ENCODE peak calls at places on chromosomes 2 and 18, in four cellular contexts. One of them, this sample, is unnamed.

GRCh38 chr18:68267583-68267982 is 447.3 kb downstream of the TMX3 start:
- DNase-seq in activated CD4-positive, alpha-beta T cell treated with anti-CD3 and anti-CD28 coated beads for 24 hours: no peak
- DNase-seq in progenitor cell of endocrine pancreas: no peak
- DNase-seq in activated T-helper 1 cell treated with Interleukin-2 at 50 U/mL for 16 hours: no peak
- DNase-seq in this sample: no peak

GRCh38 chr2:109447811-109448210 is 166.0 kb downstream of the SEPTIN10 start:
- DNase-seq in progenitor cell of endocrine pancreas: no peak
- DNase-seq in activated CD4-positive, alpha-beta T cell treated with anti-CD3 and anti-CD28 coated beads for 24 hours: no peak
- DNase-seq in activated T-helper 1 cell treated with Interleukin-2 at 50 U/mL for 16 hours: no peak
- DNase-seq in this sample: no peak

GRCh38 chr18:10090668-10091067 is 176.9 kb downstream of the VAPA start:
- DNase-seq in activated CD4-positive, alpha-beta T cell treated with anti-CD3 and anti-CD28 coated beads for 24 hours: no peak
- DNase-seq in activated T-helper 1 cell treated with Interleukin-2 at 50 U/mL for 16 hours: no peak
- DNase-seq in progenitor cell of endocrine pancreas: no peak
- DNase-seq in this sample: no peak

GRCh38 chr2:236638707-236639106 is 69.1 kb downstream of the ACKR3 start:
- DNase-seq in activated T-helper 1 cell treated with Interleukin-2 at 50 U/mL for 16 hours: no peak
- DNase-seq in activated CD4-positive, alpha-beta T cell treated with anti-CD3 and anti-CD28 coated beads for 24 hours: no peak
- DNase-seq in progenitor cell of endocrine pancreas: no peak
- DNase-seq in this sample: no peak

GRCh38 chr2:162677476-162677875 is 161.1 kb downstream of the KCNH7 start:
- DNase-seq in activated CD4-positive, alpha-beta T cell treated with anti-CD3 and anti-CD28 coated beads for 24 hours: no peak
- DNase-seq in progenitor cell of endocrine pancreas: no peak
- DNase-seq in activated T-helper 1 cell treated with Interleukin-2 at 50 U/mL for 16 hours: no peak
- DNase-seq in this sample: no peak

GRCh38 chr2:186129767-186130581 is 356.1 kb upstream of the ZC3H15 start:
- DNase-seq in activated T-helper 1 cell treated with Interleukin-2 at 50 U/mL for 16 hours: no peak
- DNase-seq in progenitor cell of endocrine pancreas: no peak
- DNase-seq in activated CD4-positive, alpha-beta T cell treated with anti-CD3 and anti-CD28 coated beads for 24 hours: no peak
- DNase-seq in this sample: no peak

GRCh38 chr2:150663143-150663542 is 175.7 kb upstream of the RND3 start:
- DNase-seq in activated CD4-positive, alpha-beta T cell treated with anti-CD3 and anti-CD28 coated beads for 24 hours: no peak
- DNase-seq in activated T-helper 1 cell treated with Interleukin-2 at 50 U/mL for 16 hours: no peak
- DNase-seq in progenitor cell of endocrine pancreas: no peak
- DNase-seq in this sample: no peak

GRCh38 chr18:70082430-70082829 is 123.1 kb downstream of the RTTN start:
- DNase-seq in progenitor cell of endocrine pancreas: no peak
- DNase-seq in activated T-helper 1 cell treated with Interleukin-2 at 50 U/mL for 16 hours: no peak
- DNase-seq in activated CD4-positive, alpha-beta T cell treated with anti-CD3 and anti-CD28 coated beads for 24 hours: no peak
- DNase-seq in this sample: no peak

GRCh38 chr2:120869036-120869435 is 133.4 kb downstream of the GLI2 start:
- DNase-seq in activated T-helper 1 cell treated with Interleukin-2 at 50 U/mL for 16 hours: no peak
- DNase-seq in activated CD4-positive, alpha-beta T cell treated with anti-CD3 and anti-CD28 coated beads for 24 hours: no peak
- DNase-seq in progenitor cell of endocrine pancreas: no peak
- DNase-seq in this sample: no peak

GRCh38 chr2:196077821-196078220 is 9.2 kb upstream of the DNAH7 start:
- DNase-seq in activated CD4-positive, alpha-beta T cell treated with anti-CD3 and anti-CD28 coated beads for 24 hours: no peak
- DNase-seq in progenitor cell of endocrine pancreas: no peak
- DNase-seq in activated T-helper 1 cell treated with Interleukin-2 at 50 U/mL for 16 hours: no peak
- DNase-seq in this sample: no peak

GRCh38 chr2:101357386-101357785 is 29.9 kb downstream of the CREG2 start:
- DNase-seq in activated T-helper 1 cell treated with Interleukin-2 at 50 U/mL for 16 hours: no peak
- DNase-seq in activated CD4-positive, alpha-beta T cell treated with anti-CD3 and anti-CD28 coated beads for 24 hours: no peak
- DNase-seq in progenitor cell of endocrine pancreas: no peak
- DNase-seq in this sample: no peak

GRCh38 chr2:231648579-231649174 is 56.0 kb downstream of the TEX44 start:
- DNase-seq in activated CD4-positive, alpha-beta T cell treated with anti-CD3 and anti-CD28 coated beads for 24 hours: peak; percentile 45
- DNase-seq in activated T-helper 1 cell treated with Interleukin-2 at 50 U/mL for 16 hours: peak; percentile 27
- DNase-seq in progenitor cell of endocrine pancreas: peak; percentile 54
- DNase-seq in this sample: no peak

GRCh38 chr2:104850322-104851184 is 3.4 kb upstream of the POU3F3 start:
- DNase-seq in progenitor cell of endocrine pancreas: no peak
- DNase-seq in activated T-helper 1 cell treated with Interleukin-2 at 50 U/mL for 16 hours: no peak
- DNase-seq in activated CD4-positive, alpha-beta T cell treated with anti-CD3 and anti-CD28 coated beads for 24 hours: no peak
- DNase-seq in this sample: no peak

GRCh38 chr2:129849559-129850160 is 129.8 kb upstream of the RAB6C start:
- DNase-seq in activated CD4-positive, alpha-beta T cell treated with anti-CD3 and anti-CD28 coated beads for 24 hours: no peak
- DNase-seq in activated T-helper 1 cell treated with Interleukin-2 at 50 U/mL for 16 hours: no peak
- DNase-seq in progenitor cell of endocrine pancreas: no peak
- DNase-seq in this sample: peak; percentile 9

GRCh38 chr2:11933854-11934253 is 187.4 kb downstream of the LPIN1 start:
- DNase-seq in activated CD4-positive, alpha-beta T cell treated with anti-CD3 and anti-CD28 coated beads for 24 hours: no peak
- DNase-seq in activated T-helper 1 cell treated with Interleukin-2 at 50 U/mL for 16 hours: no peak
- DNase-seq in progenitor cell of endocrine pancreas: no peak
- DNase-seq in this sample: no peak

GRCh38 chr18:6661692-6662415 is 67.7 kb upstream of the ARHGAP28 start:
- DNase-seq in activated CD4-positive, alpha-beta T cell treated with anti-CD3 and anti-CD28 coated beads for 24 hours: no peak
- DNase-seq in activated T-helper 1 cell treated with Interleukin-2 at 50 U/mL for 16 hours: no peak
- DNase-seq in progenitor cell of endocrine pancreas: no peak
- DNase-seq in this sample: no peak

GRCh38 chr2:168574856-168575630 is 119.0 kb downstream of the CERS6 start:
- DNase-seq in progenitor cell of endocrine pancreas: no peak
- DNase-seq in activated T-helper 1 cell treated with Interleukin-2 at 50 U/mL for 16 hours: no peak
- DNase-seq in activated CD4-positive, alpha-beta T cell treated with anti-CD3 and anti-CD28 coated beads for 24 hours: no peak
- DNase-seq in this sample: no peak

GRCh38 chr2:42971947-42972736 is 179.8 kb upstream of the HAAO start:
- DNase-seq in progenitor cell of endocrine pancreas: no peak
- DNase-seq in activated T-helper 1 cell treated with Interleukin-2 at 50 U/mL for 16 hours: no peak
- DNase-seq in activated CD4-positive, alpha-beta T cell treated with anti-CD3 and anti-CD28 coated beads for 24 hours: no peak
- DNase-seq in this sample: no peak

GRCh38 chr2:96815326-96816126 is 542 bp upstream of the CNNM3 start:
- DNase-seq in activated T-helper 1 cell treated with Interleukin-2 at 50 U/mL for 16 hours: no peak
- DNase-seq in progenitor cell of endocrine pancreas: no peak
- DNase-seq in activated CD4-positive, alpha-beta T cell treated with anti-CD3 and anti-CD28 coated beads for 24 hours: no peak
- DNase-seq in this sample: no peak

GRCh38 chr2:79750321-79750720 is 237.5 kb downstream of the CTNNA2 start:
- DNase-seq in activated CD4-positive, alpha-beta T cell treated with anti-CD3 and anti-CD28 coated beads for 24 hours: no peak
- DNase-seq in activated T-helper 1 cell treated with Interleukin-2 at 50 U/mL for 16 hours: no peak
- DNase-seq in progenitor cell of endocrine pancreas: no peak
- DNase-seq in this sample: no peak

GRCh38 chr2:36655456-36655855 is 41.1 kb upstream of the VIT start:
- DNase-seq in activated CD4-positive, alpha-beta T cell treated with anti-CD3 and anti-CD28 coated beads for 24 hours: no peak
- DNase-seq in progenitor cell of endocrine pancreas: no peak
- DNase-seq in activated T-helper 1 cell treated with Interleukin-2 at 50 U/mL for 16 hours: no peak
- DNase-seq in this sample: no peak